ENCODE peak calls at places on chromosomes 2 and 18, in eight cellular contexts. R is aorta; V is IMR-90; U is Karpas-422; E is CD8-positive, alpha-beta T cell; O is AG04450; Z is sigmoid colon; K is upper lobe of right lung. M is an unnamed sample.

GRCh38 chr2:190210471-190210870 is 109.2 kb downstream of the HIBCH start:
- DNase-seq in R (no peak), V (peak; percentile 48), U (no peak), E (no peak), O (no peak), Z (no peak), K (no peak), M (no peak)

GRCh38 chr2:201447116-201447515 is 4.1 kb downstream of the TRAK2 start:
- DNase-seq in R (no peak), V (no peak), U (no peak), E (no peak), O (no peak), Z (no peak), K (no peak), M (no peak)

GRCh38 chr2:52386433-52386832 is 1354.5 kb upstream of the NRXN1 start:
- DNase-seq in R (no peak), V (no peak), U (no peak), E (no peak), O (no peak), Z (no peak), K (no peak), M (no peak)

GRCh38 chr2:151357359-151357758 is at the start of gene TNFAIP6:
- DNase-seq in R (no peak), V (peak; percentile 97), U (no peak), E (no peak), O (peak; percentile 82), Z (no peak), K (no peak), M (peak; percentile 94)

GRCh38 chr2:69514406-69514805 is 77.2 kb upstream of the NFU1 start:
- DNase-seq in R (peak; percentile 62), V (peak; percentile 89), U (no peak), E (no peak), O (peak; percentile 83), Z (no peak), K (no peak), M (peak; percentile 5)

GRCh38 chr2:137963535-137964065 is 673 bp upstream of the HNMT start:
- DNase-seq in R (no peak), V (no peak), U (no peak), E (no peak), O (no peak), Z (no peak), K (no peak), M (no peak)

GRCh38 chr2:3557588-3558204 is 437 bp downstream of the RNASEH1 start:
- DNase-seq in R (no peak), V (no peak), U (no peak), E (no peak), O (no peak), Z (no peak), K (no peak), M (no peak)

GRCh38 chr2:83991992-83992391 is 467.1 kb downstream of the SUCLG1 start:
- DNase-seq in R (no peak), V (no peak), U (no peak), E (no peak), O (no peak), Z (no peak), K (no peak), M (no peak)

GRCh38 chr2:178628590-178628989 is 148.3 kb downstream of the PLEKHA3 start:
- DNase-seq in R (no peak), V (no peak), U (no peak), E (no peak), O (no peak), Z (no peak), K (no peak), M (no peak)

GRCh38 chr2:240296611-240297552 is 138.6 kb upstream of the GPC1 start:
- DNase-seq in R (no peak), V (no peak), U (no peak), E (no peak), O (no peak), Z (no peak), K (peak; percentile 53), M (peak; percentile 11)

GRCh38 chr2:190505696-190506095 is 28.8 kb downstream of the NEMP2 start:
- DNase-seq in R (no peak), V (no peak), U (no peak), E (no peak), O (no peak), Z (no peak), K (no peak), M (no peak)

GRCh38 chr2:139790807-139791206 is 1010.6 kb upstream of the NXPH2 start:
- DNase-seq in R (no peak), V (no peak), U (peak; percentile 67), E (no peak), O (no peak), Z (no peak), K (no peak), M (peak; percentile 83)

GRCh38 chr2:133262888-133263287 is 305.4 kb downstream of the NCKAP5 start:
- DNase-seq in R (no peak), V (no peak), U (no peak), E (no peak), O (no peak), Z (no peak), K (no peak), M (peak; percentile 68)

GRCh38 chr2:55743583-55743982 is 49.9 kb upstream of the PNPT1 start:
- DNase-seq in R (no peak), V (peak; percentile 86), U (no peak), E (no peak), O (no peak), Z (no peak), K (no peak), M (no peak)

GRCh38 chr18:58522157-58522556 is 106.7 kb downstream of the ALPK2 start:
- DNase-seq in R (no peak), V (no peak), U (no peak), E (no peak), O (no peak), Z (no peak), K (no peak), M (no peak)

GRCh38 chr2:161166538-161167409 is 6.5 kb downstream of the TANK start:
- DNase-seq in R (no peak), V (peak; percentile 35), U (no peak), E (peak; percentile 44), O (no peak), Z (no peak), K (no peak), M (no peak)

GRCh38 chr2:54083440-54083839 is 32.0 kb upstream of the ACYP2 start:
- DNase-seq in R (no peak), V (peak; percentile 60), U (no peak), E (no peak), O (no peak), Z (no peak), K (no peak), M (no peak)

GRCh38 chr2:85741811-85742507 is 11.8 kb upstream of the ATOH8 start:
- DNase-seq in R (peak; percentile 90), V (peak; percentile 96), U (no peak), E (no peak), O (peak; percentile 89), Z (peak; percentile 90), K (peak; percentile 89), M (no peak)

GRCh38 chr2:182302174-182302573 is 124.7 kb downstream of the PDE1A start:
- DNase-seq in R (no peak), V (peak; percentile 90), U (no peak), E (no peak), O (peak; percentile 74), Z (no peak), K (no peak), M (peak; percentile 46)

GRCh38 chr2:218465987-218466633 is 47.2 kb downstream of the VIL1 start:
- DNase-seq in R (no peak), V (peak; percentile 36), U (peak; percentile 63), E (no peak), O (no peak), Z (no peak), K (no peak), M (peak; percentile 40)

GRCh38 chr18:27136208-27136535 is 48.9 kb downstream of the CHST9 start:
- DNase-seq in R (no peak), V (no peak), U (no peak), E (no peak), O (no peak), Z (no peak), K (no peak), M (no peak)

GRCh38 chr2:113208995-113209868 is 35.5 kb downstream of the PSD4 start:
- DNase-seq in R (peak; percentile 24), V (peak; percentile 65), U (no peak), E (no peak), O (no peak), Z (no peak), K (no peak), M (peak; percentile 56)

GRCh38 chr2:239239607-239240479 is 161.0 kb downstream of the HDAC4 start:
- DNase-seq in R (no peak), V (peak; percentile 53), U (no peak), E (no peak), O (no peak), Z (peak; percentile 77), K (no peak), M (no peak)
- H3K27ac ChIP-seq in R (no peak overlapping the region), V (peak overlapping the region; percentile 51), U (no peak overlapping the region), E (no peak overlapping the region), O (no peak overlapping the region), Z (peak overlapping the region; percentile 89), K (peak overlapping the region; percentile 74), M (no peak overlapping the region)

GRCh38 chr2:159455330-159455918 is 160.9 kb downstream of the BAZ2B start:
- DNase-seq in R (no peak), V (no peak), U (no peak), E (no peak), O (no peak), Z (no peak), K (no peak), M (no peak)
- H3K4me3 ChIP-seq in R (no peak overlapping the region), V (no peak overlapping the region), U (no peak overlapping the region), E (no peak overlapping the region), O (no peak overlapping the region), Z (no peak overlapping the region), K (no peak overlapping the region), M (no peak overlapping the region)

GRCh38 chr2:908568-908967 is 42.1 kb upstream of the SNTG2 start:
- DNase-seq in R (no peak), V (no peak), U (no peak), E (no peak), O (no peak), Z (no peak), K (no peak), M (no peak)
- H3K9me3 ChIP-seq in R (no peaks in the 10 kb centered on the region), V (peaks cover 10% of the 10 kb centered on the region), U (peaks cover 19% of the 10 kb centered on the region), E (no peaks in the 10 kb centered on the region), O (peaks cover 35% of the 10 kb centered on the region), Z (no peaks in the 10 kb centered on the region), K (no peaks in the 10 kb centered on the region), M (no peaks in the 10 kb centered on the region)

GRCh38 chr2:62566847-62567246 is 60.9 kb upstream of the TMEM17 start:
- DNase-seq in R (no peak), V (no peak), U (no peak), E (no peak), O (no peak), Z (no peak), K (no peak), M (no peak)
- H3K27ac ChIP-seq in R (no peak overlapping the region), V (no peak overlapping the region), U (no peak overlapping the region), E (no peak overlapping the region), O (no peak overlapping the region), Z (no peak overlapping the region), K (no peak overlapping the region), M (no peak overlapping the region)

GRCh38 chr2:60556998-60557955 is 3.8 kb upstream of the BCL11A start:
- DNase-seq in R (no peak), V (no peak), U (peak; percentile 69), E (no peak), O (no peak), Z (no peak), K (no peak), M (no peak)
- H3K4me3 ChIP-seq in R (no peak overlapping the region), V (no peak overlapping the region), U (peak overlapping the region; percentile 82), E (no peak overlapping the region), O (no peak overlapping the region), Z (peak overlapping the region; percentile 38), K (peak overlapping the region; percentile 25), M (peak overlapping the region; percentile 7)

M was measured in A673.